ENCODE peak calls at places on chromosome 20, in six cellular contexts. J is fibroblast of pulmonary artery; Z is Karpas-422; T is heart right ventricle; S is naive thymus-derived CD4-positive, alpha-beta T cell; C is neuronal stem cell. U is an unnamed sample.

GRCh38 chr20:33306807-33307206 is 23.8 kb downstream of the BPIFB1 start:
- DNase-seq in J (no peak), Z (no peak), T (no peak), S (no peak), C (no peak), U (no peak)

GRCh38 chr20:10673831-10674683 is at the start of gene JAG1:
- DNase-seq in J (peak), Z (peak), T (peak), S (no peak), C (peak), U (peak)

GRCh38 chr20:35267092-35267491 is 10.8 kb downstream of the MMP24OS start:
- DNase-seq in J (no peak), Z (no peak), T (no peak), S (no peak), C (no peak), U (no peak)

GRCh38 chr20:49814057-49814675 is 1.5 kb downstream of the SLC9A8 start:
- DNase-seq in J (no peak), Z (no peak), T (no peak), S (no peak), C (no peak), U (no peak)

GRCh38 chr20:19757487-19757972 is 528 bp upstream of the RIN2 start:
- DNase-seq in J (peak), Z (no peak), T (peak), S (no peak), C (peak), U (peak)

GRCh38 chr20:64063389-64064144 is 569 bp downstream of the TCEA2 start:
- DNase-seq in J (no peak), Z (peak), T (peak), S (no peak), C (no peak), U (no peak)

GRCh38 chr20:10263385-10264165 is 44.9 kb downstream of the SNAP25 start:
- DNase-seq in J (no peak), Z (no peak), T (no peak), S (no peak), C (no peak), U (no peak)

GRCh38 chr20:37969949-37970855 is 63.1 kb downstream of the TTI1 start:
- DNase-seq in J (no peak), Z (peak), T (no peak), S (no peak), C (no peak), U (no peak)

GRCh38 chr20:42277203-42277602 is 659.0 kb upstream of the CHD6 start:
- DNase-seq in J (no peak), Z (no peak), T (no peak), S (no peak), C (no peak), U (no peak)

GRCh38 chr20:53208110-53208908 is 236.2 kb downstream of the TSHZ2 start:
- DNase-seq in J (no peak), Z (peak), T (no peak), S (peak), C (peak), U (no peak)

GRCh38 chr20:44134897-44135810 is 51.8 kb downstream of the JPH2 start:
- DNase-seq in J (no peak), Z (peak), T (no peak), S (peak), C (no peak), U (no peak)

GRCh38 chr20:48879609-48880008 is 41.9 kb upstream of the ARFGEF2 start:
- DNase-seq in J (peak), Z (no peak), T (no peak), S (no peak), C (no peak), U (no peak)

GRCh38 chr20:7742479-7742878 is 197.8 kb downstream of the HAO1 start:
- DNase-seq in J (peak), Z (no peak), T (no peak), S (no peak), C (no peak), U (no peak)

GRCh38 chr20:16661738-16662137 is 68.1 kb upstream of the SNRPB2 start:
- DNase-seq in J (no peak), Z (no peak), T (peak), S (no peak), C (no peak), U (no peak)

GRCh38 chr20:38165089-38165965 is at the start of gene TGM2:
- DNase-seq in J (peak), Z (peak), T (peak), S (peak), C (peak), U (no peak)

GRCh38 chr20:56285496-56285895 is 37.0 kb downstream of the MC3R start:
- DNase-seq in J (no peak), Z (no peak), T (no peak), S (no peak), C (no peak), U (no peak)

GRCh38 chr20:25744261-25744660 is 47.6 kb upstream of the ZNF337 start:
- DNase-seq in J (no peak), Z (no peak), T (no peak), S (no peak), C (no peak), U (no peak)

DNA sequence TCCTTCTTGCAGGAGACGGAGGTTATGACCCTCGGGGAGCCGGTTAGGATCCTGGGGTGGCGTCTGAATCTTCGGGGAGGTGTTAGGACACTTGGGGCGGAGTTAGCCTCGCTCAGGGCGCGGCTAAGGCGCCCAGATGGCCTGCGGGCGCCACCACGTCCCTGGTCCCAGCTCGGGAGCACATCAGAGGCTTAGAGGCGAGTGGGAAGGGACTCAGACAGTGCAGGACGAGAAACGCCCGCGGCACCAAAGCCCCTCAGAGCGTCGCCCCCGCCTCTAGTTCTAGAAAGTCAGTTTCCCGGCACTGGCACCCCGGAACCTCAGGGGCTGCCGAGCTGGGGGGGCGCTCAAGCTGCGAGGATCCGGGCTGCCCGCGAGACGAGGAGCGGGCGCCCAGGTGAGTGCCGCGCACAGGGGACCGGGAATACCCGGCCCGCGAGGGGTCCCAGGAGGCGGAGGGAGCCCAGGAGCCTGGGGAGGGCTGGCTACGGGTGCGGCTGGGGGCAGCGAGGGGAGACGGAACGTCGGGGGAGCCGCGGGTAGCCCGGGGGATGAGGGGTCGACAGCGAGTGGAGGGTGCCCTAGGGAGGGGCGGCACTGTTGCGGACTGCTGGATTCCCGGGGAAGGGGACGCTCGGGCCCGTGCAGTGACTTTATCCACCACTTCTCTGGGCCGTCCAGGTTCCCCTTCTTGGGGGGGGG is at the start of gene HCK:
- DNase-seq in J (no peak), Z (no peak), T (no peak), S (no peak), C (no peak), U (no peak)
- H3K4me3 ChIP-seq in J (no peak), Z (peak), T (peak), S (no peak), C (peak), U (peak)

DNA sequence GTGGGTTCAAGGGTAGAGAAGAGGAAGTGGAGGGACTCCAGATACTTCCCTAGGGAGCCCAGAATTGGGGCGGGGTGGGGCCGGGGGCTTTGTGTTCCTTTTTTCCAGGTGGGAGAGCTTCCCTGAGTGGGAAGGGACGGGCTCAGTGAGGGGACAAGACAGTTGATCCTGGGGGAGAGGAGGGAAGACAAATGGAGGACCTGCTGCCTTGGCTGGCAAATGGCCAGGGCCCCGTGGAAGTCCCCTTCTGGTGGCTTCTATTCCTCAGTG is 2.6 kb downstream of the CTSZ start:
- DNase-seq in J (no peak), Z (no peak), T (peak), S (peak), C (no peak), U (peak)
- H3K4me3 ChIP-seq in J (no peak), Z (peak), T (peak), S (no peak), C (no peak), U (peak)

DNA sequence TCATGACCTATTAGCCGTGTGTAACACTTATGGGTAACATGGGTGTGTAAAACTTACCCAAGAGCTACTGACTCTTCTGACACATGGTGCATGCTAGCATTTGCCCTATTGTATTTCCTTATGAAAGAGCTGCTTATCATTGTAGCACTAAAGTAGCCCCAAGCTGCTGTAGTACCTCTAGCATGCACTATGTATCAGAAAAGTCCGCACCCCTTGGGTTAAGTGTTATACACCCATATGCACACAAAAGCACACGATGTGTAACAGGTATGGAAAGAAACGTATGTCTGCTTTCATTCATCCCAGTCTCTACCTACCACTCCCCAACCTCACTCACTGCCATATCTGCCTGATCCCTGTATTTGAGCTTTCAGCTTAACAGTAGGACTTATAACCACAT is 85.3 kb downstream of the ZMYND8 start:
- DNase-seq in J (no peak), Z (no peak), T (no peak), S (no peak), C (no peak), U (no peak)
- H3K4me3 ChIP-seq in J (no peak), Z (no peak), T (no peak), S (no peak), C (no peak), U (no peak)

GRCh38 chr20:50957798-50958732 is at the start of gene DPM1:
- DNase-seq in J (peak), Z (peak), T (peak), S (peak), C (peak), U (peak)
- H3K4me3 ChIP-seq in J (peak), Z (peak), T (peak), S (peak), C (peak), U (peak)

GRCh38 chr20:32051720-32052089 is 337 bp upstream of the HCK start:
- DNase-seq in J (no peak), Z (no peak), T (no peak), S (no peak), C (no peak), U (no peak)
- H3K4me3 ChIP-seq in J (no peak), Z (peak), T (peak), S (no peak), C (no peak), U (peak)

GRCh38 chr20:22583773-22584629 is at the start of gene FOXA2:
- DNase-seq in J (no peak), Z (no peak), T (no peak), S (no peak), C (no peak), U (no peak)
- H3K4me3 ChIP-seq in J (no peak), Z (no peak), T (peak), S (no peak), C (no peak), U (no peak)

GRCh38 chr20:1539816-1540215 is 17.7 kb downstream of the SIRPD start:
- DNase-seq in J (no peak), Z (no peak), T (no peak), S (no peak), C (no peak), U (no peak)

GRCh38 chr20:1536893-1537730 is 20.4 kb downstream of the SIRPD start:
- DNase-seq in J (no peak), Z (no peak), T (no peak), S (no peak), C (no peak), U (no peak)

GRCh38 chr20:1535420-1536175 is 21.9 kb downstream of the SIRPD start:
- DNase-seq in J (no peak), Z (peak), T (no peak), S (no peak), C (no peak), U (no peak)

GRCh38 chr20:1538655-1539054 is 18.9 kb downstream of the SIRPD start:
- DNase-seq in J (no peak), Z (no peak), T (no peak), S (no peak), C (no peak), U (no peak)

DNA sequence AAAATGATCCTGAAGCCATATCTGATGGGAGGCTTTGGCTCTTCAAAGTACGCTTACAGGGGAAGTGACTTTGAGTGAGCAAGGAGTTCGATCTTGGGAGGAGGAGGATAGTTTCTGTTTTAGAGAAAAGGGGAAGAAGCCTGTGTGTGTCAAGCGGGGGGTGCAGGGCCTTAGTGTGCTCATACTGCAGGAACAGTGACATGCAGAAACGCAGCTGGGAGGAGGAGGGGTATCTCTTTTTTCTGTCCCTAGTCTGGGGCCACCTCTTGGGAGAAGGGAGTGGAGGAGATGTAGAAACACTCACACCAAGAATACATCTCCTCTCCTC is 19.8 kb downstream of the SIRPD start:
- DNase-seq in J (no peak), Z (peak), T (peak), S (no peak), C (no peak), U (peak)
- H3K4me3 ChIP-seq in J (no peak), Z (no peak), T (no peak), S (no peak), C (no peak), U (no peak)